ENCODE peak calls at places on chromosome 11, in six cellular contexts. One of them, this sample, is unnamed.
A peak's percentile ranks its signal among the peaks of the same experiment; 100 is the strongest.

GRCh38 chr11:86978756-86979608 is 23.8 kb upstream of the FZD4 start:
- DNase-seq in uterus: no peak
- DNase-seq in suprapubic skin: no peak
- DNase-seq in testis: no peak
- DNase-seq in A549: peak; percentile 38
- DNase-seq in stomach: no peak
- DNase-seq in this sample: no peak

GRCh38 chr11:71964641-71965040 is 34.1 kb upstream of the IL18BP start:
- DNase-seq in uterus: no peak
- DNase-seq in suprapubic skin: no peak
- DNase-seq in testis: no peak
- DNase-seq in A549: no peak
- DNase-seq in stomach: no peak
- DNase-seq in this sample: no peak

GRCh38 chr11:45158210-45158644 is 11.8 kb downstream of the PRDM11 start:
- DNase-seq in uterus: peak; percentile 58
- DNase-seq in suprapubic skin: no peak
- DNase-seq in testis: no peak
- DNase-seq in A549: no peak
- DNase-seq in stomach: no peak
- DNase-seq in this sample: peak; percentile 66

GRCh38 chr11:60370811-60371297 is 7.5 kb upstream of the MS4A7 start:
- DNase-seq in uterus: no peak
- DNase-seq in suprapubic skin: no peak
- DNase-seq in testis: no peak
- DNase-seq in A549: no peak
- DNase-seq in stomach: no peak
- DNase-seq in this sample: no peak

GRCh38 chr11:65896009-65896999 is 3.9 kb downstream of the FOSL1 start:
- DNase-seq in uterus: no peak
- DNase-seq in suprapubic skin: no peak
- DNase-seq in testis: no peak
- DNase-seq in A549: no peak
- DNase-seq in stomach: no peak
- DNase-seq in this sample: no peak

GRCh38 chr11:12540913-12541587 is 133.2 kb upstream of the TEAD1 start:
- DNase-seq in uterus: peak; percentile 56
- DNase-seq in suprapubic skin: no peak
- DNase-seq in testis: peak; percentile 41
- DNase-seq in A549: peak; percentile 41
- DNase-seq in stomach: no peak
- DNase-seq in this sample: no peak

GRCh38 chr11:47593934-47594855 is at the start of gene C1QTNF4:
- DNase-seq in uterus: no peak
- DNase-seq in suprapubic skin: no peak
- DNase-seq in testis: no peak
- DNase-seq in A549: no peak
- DNase-seq in stomach: no peak
- DNase-seq in this sample: no peak

GRCh38 chr11:123116486-123116885 is 54.5 kb upstream of the HSPA8 start:
- DNase-seq in uterus: no peak
- DNase-seq in suprapubic skin: no peak
- DNase-seq in testis: no peak
- DNase-seq in A549: no peak
- DNase-seq in stomach: no peak
- DNase-seq in this sample: no peak

GRCh38 chr11:12625438-12626071 is 48.7 kb upstream of the TEAD1 start:
- DNase-seq in uterus: no peak
- DNase-seq in suprapubic skin: no peak
- DNase-seq in testis: no peak
- DNase-seq in A549: no peak
- DNase-seq in stomach: no peak
- DNase-seq in this sample: no peak

GRCh38 chr11:95514386-95515145 is 275.0 kb downstream of the FAM76B start:
- DNase-seq in uterus: no peak
- DNase-seq in suprapubic skin: no peak
- DNase-seq in testis: no peak
- DNase-seq in A549: no peak
- DNase-seq in stomach: no peak
- DNase-seq in this sample: no peak

GRCh38 chr11:76783294-76783900 is at the start of gene TSKU:
- DNase-seq in uterus: no peak
- DNase-seq in suprapubic skin: no peak
- DNase-seq in testis: no peak
- DNase-seq in A549: no peak
- DNase-seq in stomach: no peak
- DNase-seq in this sample: no peak

GRCh38 chr11:104803770-104804169 is 94.5 kb downstream of the CASP12 start:
- DNase-seq in uterus: no peak
- DNase-seq in suprapubic skin: no peak
- DNase-seq in testis: no peak
- DNase-seq in A549: no peak
- DNase-seq in stomach: no peak
- DNase-seq in this sample: no peak

DNA sequence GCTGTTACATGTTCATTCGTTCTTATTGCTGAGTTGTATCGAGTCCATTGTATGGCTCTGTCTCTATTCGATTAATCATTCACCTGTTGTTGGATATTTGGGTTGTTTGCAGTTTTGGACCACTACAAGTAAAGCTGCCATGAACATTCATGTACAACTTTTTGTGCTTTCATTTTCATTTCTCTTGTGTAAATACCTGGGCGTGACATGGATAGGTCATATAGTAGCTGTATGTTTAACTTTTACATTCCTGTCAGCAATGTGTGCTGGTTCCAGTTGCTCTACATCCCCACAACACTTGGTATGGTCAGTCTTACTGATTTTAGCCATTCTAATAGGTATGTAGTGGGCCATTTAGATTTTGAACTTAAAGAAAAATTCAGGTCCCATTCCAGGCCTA is 194.2 kb upstream of the PLET1 start:
- DNase-seq in uterus: no peak
- DNase-seq in suprapubic skin: no peak
- DNase-seq in testis: no peak
- DNase-seq in A549: no peak
- DNase-seq in stomach: no peak
- DNase-seq in this sample: no peak
- TF ChIP-seq CTCF in uterus: no peak
- TF ChIP-seq CTCF in suprapubic skin: no peak
- TF ChIP-seq CTCF in testis: no peak
- TF ChIP-seq CTCF in A549: no peak
- TF ChIP-seq CTCF in stomach: no peak
- TF ChIP-seq CTCF in this sample: no peak

GRCh38 chr11:9250139-9250582 is 15.0 kb downstream of the DENND5A start:
- DNase-seq in uterus: no peak
- DNase-seq in suprapubic skin: no peak
- DNase-seq in testis: no peak
- DNase-seq in A549: no peak
- DNase-seq in stomach: no peak
- DNase-seq in this sample: no peak

GRCh38 chr11:9249252-9249651 is 15.9 kb downstream of the DENND5A start:
- DNase-seq in uterus: no peak
- DNase-seq in suprapubic skin: peak; percentile 20
- DNase-seq in testis: no peak
- DNase-seq in A549: no peak
- DNase-seq in stomach: no peak
- DNase-seq in this sample: no peak

GRCh38 chr11:9251306-9251705 is 13.8 kb downstream of the DENND5A start:
- DNase-seq in uterus: no peak
- DNase-seq in suprapubic skin: no peak
- DNase-seq in testis: no peak
- DNase-seq in A549: no peak
- DNase-seq in stomach: no peak
- DNase-seq in this sample: no peak

GRCh38 chr11:9254416-9254815 is 10.7 kb downstream of the DENND5A start:
- DNase-seq in uterus: no peak
- DNase-seq in suprapubic skin: no peak
- DNase-seq in testis: no peak
- DNase-seq in A549: no peak
- DNase-seq in stomach: no peak
- DNase-seq in this sample: no peak

DNA sequence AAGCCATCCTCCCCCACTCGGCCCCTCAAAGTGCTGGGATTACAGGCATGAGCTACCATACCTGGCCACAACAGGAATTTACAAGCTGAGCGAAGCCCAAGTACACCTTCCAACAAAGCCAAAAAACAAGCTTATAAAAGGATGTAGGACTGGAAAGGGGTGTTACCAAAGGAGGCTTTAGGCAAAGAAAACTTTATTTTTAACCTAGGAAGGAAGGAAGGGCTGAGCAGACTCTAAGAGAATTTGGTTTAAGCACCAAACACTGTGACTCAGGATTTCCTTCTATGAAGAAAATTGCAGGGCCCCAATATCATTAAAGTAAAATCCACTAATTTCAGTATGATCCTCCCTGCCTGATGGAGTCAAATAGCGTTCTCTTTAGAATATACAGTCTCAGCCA is 12.1 kb downstream of the DENND5A start:
- DNase-seq in uterus: no peak
- DNase-seq in suprapubic skin: no peak
- DNase-seq in testis: no peak
- DNase-seq in A549: no peak
- DNase-seq in stomach: no peak
- DNase-seq in this sample: no peak
- H3K27ac ChIP-seq in uterus: peak overlapping the region; percentile 57
- H3K27ac ChIP-seq in suprapubic skin: no peak overlapping the region
- H3K27ac ChIP-seq in testis: no peak overlapping the region
- H3K27ac ChIP-seq in A549: no peak overlapping the region
- H3K27ac ChIP-seq in stomach: peak overlapping the region; percentile 22
- H3K27ac ChIP-seq in this sample: no peak overlapping the region

DNA sequence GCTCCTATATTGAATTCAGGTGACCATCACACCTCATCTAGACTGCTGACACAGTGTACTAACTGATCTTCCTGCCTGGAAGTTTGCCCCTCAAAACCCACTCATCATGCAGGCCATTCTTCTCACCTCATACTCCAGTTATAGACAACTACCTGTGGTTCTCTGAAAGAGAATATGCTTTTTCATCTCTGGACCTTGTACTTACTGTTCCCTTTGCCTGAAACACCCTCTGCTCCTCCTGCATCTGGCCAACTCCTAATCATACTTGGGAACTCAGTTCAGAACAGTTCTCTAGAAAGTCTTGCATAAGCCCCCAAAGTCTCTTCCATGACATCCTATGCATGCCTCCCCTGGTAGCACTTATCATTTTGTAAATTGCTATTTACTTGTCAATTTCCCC is 28.2 kb upstream of the P4HA3 start:
- DNase-seq in uterus: no peak
- DNase-seq in suprapubic skin: no peak
- DNase-seq in testis: no peak
- DNase-seq in A549: no peak
- DNase-seq in stomach: no peak
- DNase-seq in this sample: no peak
- TF ChIP-seq CTCF in uterus: no peak
- TF ChIP-seq CTCF in suprapubic skin: no peak
- TF ChIP-seq CTCF in testis: no peak
- TF ChIP-seq CTCF in A549: no peak
- TF ChIP-seq CTCF in stomach: no peak
- TF ChIP-seq CTCF in this sample: no peak

GRCh38 chr11:452203-452744 is 2.2 kb downstream of the PTDSS2 start:
- DNase-seq in uterus: no peak
- DNase-seq in suprapubic skin: no peak
- DNase-seq in testis: no peak
- DNase-seq in A549: no peak
- DNase-seq in stomach: no peak
- DNase-seq in this sample: no peak

GRCh38 chr11:452916-453527 is 2.9 kb downstream of the PTDSS2 start:
- DNase-seq in uterus: no peak
- DNase-seq in suprapubic skin: no peak
- DNase-seq in testis: no peak
- DNase-seq in A549: no peak
- DNase-seq in stomach: no peak
- DNase-seq in this sample: no peak

GRCh38 chr11:449889-450808 is at the start of gene PTDSS2:
- DNase-seq in uterus: peak; percentile 95
- DNase-seq in suprapubic skin: peak; percentile 99
- DNase-seq in testis: peak; percentile 98
- DNase-seq in A549: peak; percentile 89
- DNase-seq in stomach: peak; percentile 97
- DNase-seq in this sample: peak; percentile 97

GRCh38 chr11:451738-452137 is 1.7 kb downstream of the PTDSS2 start:
- DNase-seq in uterus: no peak
- DNase-seq in suprapubic skin: no peak
- DNase-seq in testis: no peak
- DNase-seq in A549: no peak
- DNase-seq in stomach: no peak
- DNase-seq in this sample: no peak

DNA sequence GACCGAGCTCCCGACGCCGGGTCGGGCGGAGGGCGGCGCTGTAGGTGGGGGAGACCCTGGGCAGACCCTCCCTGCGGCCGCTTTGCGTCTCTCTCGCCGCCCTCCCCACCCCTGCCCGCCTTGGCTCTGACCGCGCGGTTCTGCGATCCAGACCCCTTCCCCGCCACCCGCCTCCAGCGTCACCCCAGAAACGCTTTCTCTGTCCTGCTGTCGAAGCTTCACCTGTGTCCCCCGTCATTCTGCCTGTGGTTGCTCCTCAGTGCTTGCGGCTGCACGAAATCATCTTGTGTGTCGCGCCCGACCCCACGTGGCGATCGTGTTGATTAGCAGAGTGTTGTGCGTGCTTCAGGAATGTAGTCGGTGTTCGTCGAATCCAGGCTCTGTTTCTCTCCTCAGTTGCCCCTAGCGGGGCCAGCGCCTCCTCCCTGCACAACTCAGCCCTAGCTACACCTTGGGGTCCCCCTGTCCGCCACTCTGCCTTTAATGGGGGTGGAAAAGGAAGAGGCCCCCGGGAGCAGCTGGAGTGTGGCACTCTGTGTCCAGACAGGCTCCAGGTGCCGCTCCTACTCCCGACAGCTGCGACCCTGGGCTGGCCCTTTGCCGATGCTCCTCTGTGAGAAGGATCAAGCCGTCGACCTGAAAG is 851 bp downstream of the PTDSS2 start:
- DNase-seq in uterus: peak; percentile 55
- DNase-seq in suprapubic skin: peak; percentile 86
- DNase-seq in testis: peak; percentile 78
- DNase-seq in A549: peak; percentile 66
- DNase-seq in stomach: peak; percentile 68
- DNase-seq in this sample: peak; percentile 83
- H3K27ac ChIP-seq in uterus: peak overlapping the region; percentile 92
- H3K27ac ChIP-seq in suprapubic skin: peak overlapping the region; percentile 71
- H3K27ac ChIP-seq in testis: peak overlapping the region; percentile 27
- H3K27ac ChIP-seq in A549: peak overlapping the region; percentile 86
- H3K27ac ChIP-seq in stomach: peak overlapping the region; percentile 98
- H3K27ac ChIP-seq in this sample: peak overlapping the region; percentile 92